ENCODE peak calls at places on chromosome 14, in eight cellular contexts. G, A, U, Q, D, R, V and Z are unnamed samples.

GRCh38 chr14:44962573-44963528 is 861 bp downstream of the TOGARAM1 start:
- DNase-seq in R (no peak), A (peak), V (peak), U (peak), Q (peak), G (peak), D (peak), Z (no peak)

GRCh38 chr14:95481391-95482022 is 34.9 kb downstream of the SYNE3 start:
- DNase-seq in G (no peak), U (no peak), A (no peak), Q (no peak), R (no peak), V (no peak), D (no peak), Z (no peak)

GRCh38 chr14:49306152-49306751 is 279.9 kb downstream of the RPS29 start:
- DNase-seq in V (peak), D (no peak), U (peak), Q (no peak), A (no peak), G (no peak), R (no peak), Z (no peak)

GRCh38 chr14:59281613-59282012 is 93.1 kb downstream of the DAAM1 start:
- DNase-seq in D (no peak), A (no peak), V (peak), G (no peak), R (no peak), U (peak), Q (no peak), Z (peak)

GRCh38 chr14:53946404-53947400 is 9.9 kb downstream of the BMP4 start:
- DNase-seq in A (no peak), R (no peak), G (peak), V (no peak), Q (no peak), U (no peak), D (no peak), Z (no peak)

GRCh38 chr14:74834682-74835392 is 41.1 kb downstream of the PROX2 start:
- DNase-seq in A (no peak), D (no peak), V (peak), U (no peak), R (no peak), G (no peak), Q (no peak), Z (no peak)

GRCh38 chr14:101589486-101590015 is 28.3 kb downstream of the DIO3 start:
- DNase-seq in U (no peak), Q (no peak), V (no peak), G (no peak), R (no peak), A (no peak), D (no peak), Z (no peak)

GRCh38 chr14:96863327-96863985 is 66.3 kb downstream of the VRK1 start:
- DNase-seq in U (peak), V (no peak), R (no peak), D (no peak), A (no peak), Q (no peak), G (no peak), Z (no peak)

GRCh38 chr14:64970776-64971451 is 1.2 kb downstream of the RAB15 start:
- DNase-seq in Q (no peak), U (no peak), G (no peak), V (peak), D (peak), R (no peak), A (no peak), Z (no peak)

GRCh38 chr14:20559461-20559904 is 1.4 kb downstream of the RNASE9 start:
- DNase-seq in R (no peak), Q (no peak), G (no peak), A (no peak), V (no peak), D (no peak), U (no peak), Z (no peak)
- H3K27ac ChIP-seq in R (no peak), Q (no peak), G (no peak), A (no peak), V (no peak), D (no peak), U (peak), Z (no peak)

GRCh38 chr14:31408421-31408820 is 11.9 kb downstream of the HEATR5A start:
- DNase-seq in D (no peak), A (no peak), U (no peak), R (no peak), G (no peak), V (no peak), Q (no peak), Z (no peak)

GRCh38 chr14:31411218-31411727 is 9.1 kb downstream of the HEATR5A start:
- DNase-seq in Q (no peak), A (no peak), D (no peak), R (no peak), U (peak), G (no peak), V (peak), Z (no peak)

GRCh38 chr14:31405599-31406251 is 14.6 kb downstream of the HEATR5A start:
- DNase-seq in R (no peak), Q (no peak), D (no peak), A (no peak), V (no peak), U (no peak), G (no peak), Z (no peak)

GRCh38 chr14:31414190-31414833 is 6.0 kb downstream of the HEATR5A start:
- DNase-seq in D (no peak), V (peak), G (no peak), A (no peak), R (no peak), U (peak), Q (no peak), Z (no peak)

DNA sequence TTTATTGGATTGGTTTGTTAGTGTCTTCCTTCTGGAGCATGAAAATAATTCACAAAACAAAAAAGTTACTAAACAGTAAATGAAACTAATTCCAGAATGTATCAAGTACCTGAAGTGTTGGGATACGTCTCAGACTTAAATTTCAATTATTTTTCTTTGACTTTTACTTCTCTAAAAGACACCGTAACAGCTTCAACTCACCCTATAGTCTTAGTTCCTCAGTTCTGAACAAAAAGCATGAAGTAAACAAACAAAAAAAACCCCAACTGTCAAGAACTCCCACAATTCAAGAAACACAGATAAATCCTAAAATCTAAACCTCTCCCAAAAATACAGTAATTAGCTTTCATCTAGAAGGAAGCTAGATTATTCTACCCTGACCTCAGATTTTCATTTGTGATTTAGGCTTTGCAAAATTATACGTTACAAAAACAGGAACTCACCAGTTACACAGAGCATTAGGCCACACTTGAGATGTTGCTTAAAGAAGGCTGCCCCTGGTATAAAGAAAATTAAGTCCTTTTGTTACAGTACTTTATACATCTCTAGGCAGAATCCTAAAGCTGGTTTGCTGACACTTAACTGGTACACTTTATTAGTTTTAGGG is 10.2 kb downstream of the HEATR5A start:
- DNase-seq in Q (no peak), V (no peak), G (no peak), A (no peak), R (no peak), D (no peak), U (no peak), Z (no peak)
- H3K27ac ChIP-seq in Q (no peak), V (no peak), G (no peak), A (peak), R (no peak), D (no peak), U (no peak), Z (no peak)

GRCh38 chr14:72801841-72802587 is 91.9 kb downstream of the DPF3 start:
- DNase-seq in Q (no peak), R (no peak), U (no peak), A (no peak), G (no peak), D (no peak), V (peak), Z (no peak)

GRCh38 chr14:72801381-72801812 is 92.5 kb downstream of the DPF3 start:
- DNase-seq in V (peak), U (peak), Q (no peak), G (no peak), D (no peak), A (no peak), R (no peak), Z (peak)

GRCh38 chr14:72800296-72800695 is 93.6 kb downstream of the DPF3 start:
- DNase-seq in Q (no peak), A (no peak), G (no peak), R (no peak), V (no peak), U (no peak), D (no peak), Z (no peak)

GRCh38 chr14:72802588-72802946 is 91.3 kb downstream of the DPF3 start:
- DNase-seq in R (no peak), D (no peak), G (no peak), U (no peak), V (peak), Q (no peak), A (no peak), Z (no peak)

DNA sequence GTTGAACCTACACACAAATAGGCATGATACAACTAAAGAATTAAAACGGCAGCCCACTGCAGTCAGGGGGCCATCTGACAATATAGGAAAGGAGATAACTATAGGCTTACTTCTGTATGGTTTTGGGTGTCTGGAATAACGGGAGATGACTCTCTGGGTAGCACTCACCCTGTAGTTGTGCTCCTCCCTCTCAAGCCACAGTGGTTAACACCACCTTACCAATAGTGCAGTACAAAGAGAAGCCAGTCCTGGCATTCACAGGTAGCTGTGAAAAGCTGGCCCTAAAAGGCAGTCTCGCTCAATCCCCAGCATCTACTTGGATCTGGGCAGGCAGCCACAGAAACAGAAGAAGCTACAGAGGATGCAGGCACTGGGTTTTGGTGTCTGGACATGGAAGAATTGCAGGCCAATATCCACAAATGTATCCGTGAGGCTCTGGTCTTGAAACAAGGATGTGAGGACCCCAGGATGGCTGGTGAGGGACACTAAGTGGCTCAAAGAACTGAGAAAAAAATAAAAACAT is 93.0 kb downstream of the DPF3 start:
- DNase-seq in Q (no peak), A (no peak), V (no peak), D (no peak), R (no peak), G (no peak), U (no peak), Z (no peak)
- H3K27ac ChIP-seq in Q (no peak), A (no peak), V (peak), D (no peak), R (no peak), G (no peak), U (no peak), Z (peak)

DNA sequence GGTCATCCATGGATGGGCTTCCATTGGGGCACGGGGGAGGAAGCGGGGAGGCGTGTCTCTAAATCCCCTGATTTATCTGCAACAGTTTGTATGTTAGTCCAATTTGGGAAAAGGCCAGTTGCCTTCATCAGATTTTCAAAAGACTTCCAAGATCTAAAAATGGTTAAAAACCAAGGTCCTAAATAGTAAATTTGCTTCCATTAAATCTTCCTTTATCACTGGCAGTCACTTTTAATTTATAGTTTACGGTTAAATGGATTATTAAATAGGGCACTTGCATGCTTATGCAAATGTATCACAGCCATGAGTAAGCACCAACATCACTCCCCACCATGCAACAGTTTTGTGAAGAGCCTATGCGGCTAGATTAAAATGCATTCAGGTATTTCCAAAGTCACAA is 108.1 kb upstream of the GPHB5 start:
- DNase-seq in U (no peak), R (no peak), G (no peak), A (no peak), V (no peak), D (no peak), Q (no peak), Z (no peak)
- H3K27ac ChIP-seq in U (no peak), R (no peak), G (no peak), A (no peak), V (no peak), D (no peak), Q (no peak), Z (no peak)

GRCh38 chr14:77258566-77258965 is 12.4 kb downstream of the NGB start:
- DNase-seq in A (no peak), G (no peak), D (no peak), V (no peak), U (no peak), R (no peak), Q (no peak), Z (no peak)

GRCh38 chr14:77259025-77259715 is 11.8 kb downstream of the NGB start:
- DNase-seq in U (no peak), Q (no peak), V (no peak), D (no peak), A (no peak), G (peak), R (no peak), Z (no peak)

GRCh38 chr14:77253333-77254190 is 17.4 kb downstream of the NGB start:
- DNase-seq in G (no peak), A (no peak), R (no peak), U (no peak), Q (no peak), V (no peak), D (no peak), Z (no peak)

GRCh38 chr14:77257700-77258099 is 13.3 kb downstream of the NGB start:
- DNase-seq in V (no peak), G (no peak), U (no peak), A (no peak), R (no peak), Q (no peak), D (no peak), Z (no peak)

GRCh38 chr14:77256694-77257093 is 14.3 kb downstream of the NGB start:
- DNase-seq in D (no peak), A (no peak), G (no peak), R (no peak), Q (no peak), V (no peak), U (no peak), Z (no peak)
- H3K27ac ChIP-seq in D (no peak), A (no peak), G (no peak), R (no peak), Q (no peak), V (no peak), U (no peak), Z (no peak)

GRCh38 chr14:104345316-104346111 is 207.1 kb downstream of the KIF26A start:
- DNase-seq in U (no peak), G (no peak), A (no peak), V (no peak), D (no peak), Q (no peak), R (no peak), Z (no peak)
- H3K27ac ChIP-seq in U (no peak), G (no peak), A (no peak), V (no peak), D (no peak), Q (no peak), R (no peak), Z (no peak)